ENCODE peak calls at places on chromosomes 11 and 22, in eight cellular contexts. K, A, J, Y, N, S, L and M are unnamed samples.
A peak's percentile ranks its signal among the peaks of the same experiment; 100 is the strongest.

GRCh38 chr11:92246637-92247036 is 22.0 kb downstream of the FAT3 start:
- DNase-seq in K (no peak), A (no peak), J (no peak), Y (no peak), N (no peak), S (no peak), L (no peak), M (peak; percentile 20)

GRCh38 chr22:36022162-36022561 is 6.5 kb downstream of the RBFOX2 start:
- DNase-seq in K (no peak), A (no peak), J (no peak), Y (no peak), N (no peak), S (no peak), L (no peak), M (no peak)

GRCh38 chr11:32290783-32291182 is 144.6 kb downstream of the WT1 start:
- DNase-seq in K (no peak), A (no peak), J (no peak), Y (no peak), N (no peak), S (no peak), L (no peak), M (no peak)

GRCh38 chr22:49033616-49034015 is 794.1 kb downstream of the BRD1 start:
- DNase-seq in K (no peak), A (no peak), J (no peak), Y (no peak), N (no peak), S (peak; percentile 24), L (no peak), M (no peak)

GRCh38 chr11:121557348-121557747 is 104.6 kb upstream of the SORL1-AS1 start:
- DNase-seq in K (no peak), A (no peak), J (no peak), Y (no peak), N (no peak), S (no peak), L (peak; percentile 55), M (no peak)

GRCh38 chr11:91947215-91947614 is 277.4 kb upstream of the FAT3 start:
- DNase-seq in K (peak; percentile 62), A (no peak), J (peak; percentile 16), Y (no peak), N (no peak), S (no peak), L (no peak), M (peak; percentile 90)

GRCh38 chr11:118898400-118899295 is 15.0 kb downstream of the CXCR5 start:
- DNase-seq in K (peak; percentile 67), A (no peak), J (no peak), Y (no peak), N (no peak), S (no peak), L (no peak), M (no peak)

GRCh38 chr11:28505216-28505615 is 397.0 kb downstream of the METTL15 start:
- DNase-seq in K (no peak), A (no peak), J (no peak), Y (no peak), N (no peak), S (no peak), L (no peak), M (no peak)

GRCh38 chr22:27377901-27378300 is 423.7 kb downstream of the MN1 start:
- DNase-seq in K (no peak), A (no peak), J (peak; percentile 86), Y (no peak), N (no peak), S (peak; percentile 69), L (no peak), M (peak; percentile 64)

GRCh38 chr22:38012604-38013072 is 28.3 kb upstream of the SOX10 start:
- DNase-seq in K (no peak), A (no peak), J (no peak), Y (no peak), N (no peak), S (no peak), L (no peak), M (no peak)

GRCh38 chr11:47409440-47410403 is 1.3 kb downstream of the SLC39A13 start:
- DNase-seq in K (no peak), A (no peak), J (no peak), Y (no peak), N (no peak), S (no peak), L (no peak), M (no peak)

GRCh38 chr11:70367071-70367470 is 31.3 kb upstream of the CTTN start:
- DNase-seq in K (no peak), A (no peak), J (no peak), Y (no peak), N (no peak), S (no peak), L (no peak), M (peak; percentile 78)

GRCh38 chr11:61725632-61726280 is 26.7 kb upstream of the MYRF start:
- DNase-seq in K (no peak), A (no peak), J (no peak), Y (no peak), N (no peak), S (no peak), L (no peak), M (no peak)

GRCh38 chr22:31626427-31627150 is 35.4 kb downstream of the PISD start:
- DNase-seq in K (no peak), A (no peak), J (peak; percentile 39), Y (no peak), N (no peak), S (no peak), L (no peak), M (no peak)

GRCh38 chr11:90243534-90243933 is 20.7 kb upstream of the CHORDC1 start:
- DNase-seq in K (no peak), A (peak; percentile 37), J (peak; percentile 29), Y (no peak), N (no peak), S (no peak), L (no peak), M (peak; percentile 64)

GRCh38 chr22:22893077-22893805 is 5.6 kb downstream of the IGLL5 start:
- DNase-seq in K (peak; percentile 24), A (peak; percentile 8), J (no peak), Y (no peak), N (no peak), S (no peak), L (peak; percentile 32), M (no peak)

GRCh38 chr22:38240734-38241252 is 32.0 kb downstream of the TMEM184B start:
- DNase-seq in K (no peak), A (peak; percentile 86), J (peak; percentile 7), Y (no peak), N (no peak), S (no peak), L (no peak), M (peak; percentile 47)

GRCh38 chr11:126884192-126884973 is 116.2 kb downstream of the KIRREL3 start:
- DNase-seq in K (no peak), A (no peak), J (no peak), Y (no peak), N (no peak), S (no peak), L (no peak), M (no peak)

GRCh38 chr22:29983296-29983917 is 96.9 kb upstream of the HORMAD2 start:
- DNase-seq in K (no peak), A (no peak), J (no peak), Y (no peak), N (no peak), S (no peak), L (no peak), M (no peak)

GRCh38 chr11:32379714-32380113 is 55.6 kb downstream of the WT1 start:
- DNase-seq in K (no peak), A (no peak), J (no peak), Y (no peak), N (no peak), S (no peak), L (no peak), M (no peak)

GRCh38 chr22:48649031-48649430 is 1178.6 kb downstream of the BRD1 start:
- DNase-seq in K (no peak), A (no peak), J (no peak), Y (no peak), N (no peak), S (no peak), L (no peak), M (no peak)

GRCh38 chr22:32823024-32823730 is 21.7 kb downstream of the TIMP3 start:
- DNase-seq in K (peak; percentile 62), A (peak; percentile 92), J (no peak), Y (no peak), N (no peak), S (peak; percentile 67), L (peak; percentile 23), M (no peak)

GRCh38 chr11:114366331-114367243 is 33.7 kb downstream of the C11orf71 start:
- DNase-seq in K (no peak), A (no peak), J (no peak), Y (no peak), N (no peak), S (no peak), L (no peak), M (no peak)

GRCh38 chr11:87081358-87081757 is 43.6 kb downstream of the TMEM135 start:
- DNase-seq in K (no peak), A (no peak), J (peak; percentile 7), Y (no peak), N (no peak), S (no peak), L (no peak), M (no peak)

GRCh38 chr11:79179087-79179486 is 261.7 kb downstream of the TENM4 start:
- DNase-seq in K (no peak), A (no peak), J (no peak), Y (no peak), N (no peak), S (no peak), L (no peak), M (no peak)

GRCh38 chr11:94800394-94800793 is 32.2 kb downstream of the AMOTL1 start:
- DNase-seq in K (peak; percentile 85), A (no peak), J (no peak), Y (no peak), N (no peak), S (no peak), L (no peak), M (no peak)

GRCh38 chr11:11408436-11409221 is 55.6 kb upstream of the CSNK2A3 start:
- DNase-seq in K (no peak), A (no peak), J (no peak), Y (no peak), N (no peak), S (no peak), L (no peak), M (no peak)

GRCh38 chr11:83720675-83721074 is 434.5 kb upstream of the CCDC90B start:
- DNase-seq in K (no peak), A (peak; percentile 27), J (no peak), Y (no peak), N (no peak), S (no peak), L (no peak), M (no peak)

GRCh38 chr11:66701432-66702240 is 23.9 kb upstream of the RBM4B start:
- DNase-seq in K (no peak), A (no peak), J (peak; percentile 25), Y (no peak), N (no peak), S (no peak), L (no peak), M (no peak)

GRCh38 chr11:128497057-128497957 is 90.1 kb downstream of the ETS1 start:
- DNase-seq in K (peak; percentile 87), A (no peak), J (peak; percentile 89), Y (no peak), N (no peak), S (no peak), L (no peak), M (peak; percentile 65)

GRCh38 chr11:70650075-70650909 is 252.0 kb downstream of the CTTN start:
- DNase-seq in K (no peak), A (peak; percentile 91), J (no peak), Y (no peak), N (peak; percentile 61), S (no peak), L (peak; percentile 84), M (no peak)